ENCODE peak calls at places on chromosome 7, in six cellular contexts. Y, A, W, D, T and U are unnamed samples.

GRCh38 chr7:84422790-84423189 is 228.2 kb upstream of the SEMA3A start:
- DNase-seq in A (no peak), T (no peak), W (no peak), D (no peak), Y (no peak), U (no peak)

GRCh38 chr7:77331938-77332695 is 84.0 kb downstream of the GSAP start:
- DNase-seq in Y (peak; percentile 77), W (peak; percentile 37), D (peak; percentile 6), A (peak; percentile 94), T (no peak), U (peak; percentile 58)

GRCh38 chr7:157699357-157700013 is 362.7 kb downstream of the DNAJB6 start:
- DNase-seq in T (no peak), W (no peak), Y (peak; percentile 30), A (no peak), D (no peak), U (no peak)

GRCh38 chr7:20279979-20280378 is 50.7 kb upstream of the ITGB8 start:
- DNase-seq in A (no peak), T (no peak), Y (no peak), D (no peak), W (no peak), U (no peak)

GRCh38 chr7:45890902-45891461 is 2.7 kb downstream of the IGFBP1 start:
- DNase-seq in A (peak; percentile 87), Y (peak; percentile 35), D (no peak), T (no peak), W (no peak), U (no peak)

GRCh38 chr7:105003275-105003674 is 10.7 kb upstream of the KMT2E start:
- DNase-seq in D (no peak), T (no peak), A (peak; percentile 51), W (no peak), Y (no peak), U (no peak)

GRCh38 chr7:137266764-137267163 is 76.8 kb downstream of the PTN start:
- DNase-seq in W (no peak), D (no peak), T (no peak), Y (no peak), A (no peak), U (no peak)

GRCh38 chr7:67364441-67365017 is 367.9 kb downstream of the TYW1 start:
- DNase-seq in D (no peak), Y (peak; percentile 5), A (no peak), T (no peak), W (no peak), U (no peak)

GRCh38 chr7:47684728-47685127 is 102.8 kb upstream of the TNS3 start:
- DNase-seq in W (no peak), Y (no peak), D (no peak), T (no peak), A (no peak), U (no peak)

GRCh38 chr7:106602062-106602461 is 58.9 kb downstream of the CCDC71L start:
- DNase-seq in A (no peak), Y (no peak), D (no peak), W (no peak), T (no peak), U (no peak)